ENCODE peak calls at places on chromosomes 16 and 17, in four cellular contexts. W, D, A and Z are unnamed samples.

GRCh38 chr17:45320349-45320930 is 3.6 kb upstream of the MAP3K14 start:
- DNase-seq in W (no peak), D (no peak), A (no peak), Z (no peak)

GRCh38 chr17:67059372-67059771 is 15.0 kb downstream of the CACNG1 start:
- DNase-seq in A (no peak), W (no peak), D (no peak), Z (no peak)

GRCh38 chr16:51707666-51708065 is 556.6 kb upstream of the SALL1 start:
- DNase-seq in A (no peak), D (no peak), W (no peak), Z (no peak)

GRCh38 chr16:912684-913613 is 57.8 kb downstream of the LMF1 start:
- DNase-seq in W (no peak), D (no peak), A (peak; percentile 83), Z (no peak)

GRCh38 chr17:78890111-78890897 is 12.7 kb downstream of the CEP295NL start:
- DNase-seq in W (no peak), A (no peak), D (no peak), Z (no peak)

GRCh38 chr17:56478836-56479447 is 114.6 kb upstream of the NOG start:
- DNase-seq in D (no peak), W (peak; percentile 12), A (peak; percentile 41), Z (peak; percentile 33)

GRCh38 chr17:61065263-61065773 is 334.3 kb upstream of the TBX2 start:
- DNase-seq in W (no peak), A (peak; percentile 86), D (no peak), Z (no peak)

GRCh38 chr17:72477529-72477928 is 356.7 kb downstream of the SOX9 start:
- DNase-seq in W (no peak), A (no peak), D (no peak), Z (no peak)

GRCh38 chr16:4648917-4649316 is 24.3 kb downstream of the MGRN1 start:
- DNase-seq in D (no peak), W (no peak), A (no peak), Z (no peak)

GRCh38 chr17:76018801-76019200 is 8.3 kb downstream of the EVPL start:
- DNase-seq in W (no peak), A (no peak), D (no peak), Z (no peak)

GRCh38 chr17:77884967-77885641 is 73.4 kb upstream of the TNRC6C start:
- DNase-seq in W (no peak), D (no peak), A (no peak), Z (no peak)

GRCh38 chr17:69331746-69332145 is 4.8 kb upstream of the ABCA5 start:
- DNase-seq in A (no peak), W (no peak), D (no peak), Z (no peak)

GRCh38 chr16:10684541-10685151 is 10.1 kb downstream of the TEKT5 start:
- DNase-seq in A (no peak), W (no peak), D (no peak), Z (no peak)

GRCh38 chr16:49275870-49276269 is 5.8 kb downstream of the CBLN1 start:
- DNase-seq in A (no peak), D (no peak), W (no peak), Z (no peak)

GRCh38 chr16:64370112-64370511 is 751.8 kb downstream of the CDH11 start:
- DNase-seq in D (no peak), W (no peak), A (no peak), Z (no peak)

GRCh38 chr17:40314557-40314953 is 5.6 kb downstream of the RARA start:
- DNase-seq in W (no peak), A (peak; percentile 78), D (no peak), Z (peak; percentile 4)

GRCh38 chr17:78502611-78503148 is 74.5 kb downstream of the DNAH17 start:
- DNase-seq in D (no peak), A (no peak), W (no peak), Z (no peak)

GRCh38 chr17:7436556-7437368 is 1.5 kb downstream of the TMEM102 start:
- DNase-seq in W (no peak), A (peak; percentile 30), D (no peak), Z (peak; percentile 89)

GRCh38 chr17:15351925-15352324 is 10.5 kb upstream of the TEKT3 start:
- DNase-seq in W (no peak), A (no peak), D (no peak), Z (no peak)

GRCh38 chr17:17304521-17304985 is 1.4 kb downstream of the NT5M start:
- DNase-seq in D (no peak), W (peak; percentile 26), A (no peak), Z (no peak)

GRCh38 chr16:85988723-85989313 is 89.9 kb downstream of the IRF8 start:
- DNase-seq in W (no peak), D (peak; percentile 84), A (no peak), Z (no peak)

GRCh38 chr16:79050063-79050462 is 550.5 kb downstream of the MAF start:
- DNase-seq in A (no peak), W (no peak), D (no peak), Z (no peak)

GRCh38 chr16:2333231-2333630 is 7.3 kb downstream of the ABCA3 start:
- DNase-seq in W (no peak), D (no peak), A (no peak), Z (no peak)

GRCh38 chr17:5127910-5128309 is 12.1 kb downstream of the USP6 start:
- DNase-seq in W (no peak), D (no peak), A (no peak), Z (no peak)

GRCh38 chr16:47392114-47392513 is 68.7 kb downstream of the ITFG1 start:
- DNase-seq in D (peak; percentile 40), A (peak; percentile 53), W (peak; percentile 10), Z (no peak)

GRCh38 chr17:28334666-28335200 is 539 bp downstream of the IFT20 start:
- DNase-seq in D (no peak), W (no peak), A (no peak), Z (no peak)

GRCh38 chr17:9409430-9409829 is 166.2 kb downstream of the STX8 start:
- DNase-seq in D (no peak), W (no peak), A (no peak), Z (no peak)

GRCh38 chr17:48795444-48796162 is 21.4 kb downstream of the TTLL6 start:
- DNase-seq in D (no peak), A (peak; percentile 95), W (no peak), Z (no peak)

DNA sequence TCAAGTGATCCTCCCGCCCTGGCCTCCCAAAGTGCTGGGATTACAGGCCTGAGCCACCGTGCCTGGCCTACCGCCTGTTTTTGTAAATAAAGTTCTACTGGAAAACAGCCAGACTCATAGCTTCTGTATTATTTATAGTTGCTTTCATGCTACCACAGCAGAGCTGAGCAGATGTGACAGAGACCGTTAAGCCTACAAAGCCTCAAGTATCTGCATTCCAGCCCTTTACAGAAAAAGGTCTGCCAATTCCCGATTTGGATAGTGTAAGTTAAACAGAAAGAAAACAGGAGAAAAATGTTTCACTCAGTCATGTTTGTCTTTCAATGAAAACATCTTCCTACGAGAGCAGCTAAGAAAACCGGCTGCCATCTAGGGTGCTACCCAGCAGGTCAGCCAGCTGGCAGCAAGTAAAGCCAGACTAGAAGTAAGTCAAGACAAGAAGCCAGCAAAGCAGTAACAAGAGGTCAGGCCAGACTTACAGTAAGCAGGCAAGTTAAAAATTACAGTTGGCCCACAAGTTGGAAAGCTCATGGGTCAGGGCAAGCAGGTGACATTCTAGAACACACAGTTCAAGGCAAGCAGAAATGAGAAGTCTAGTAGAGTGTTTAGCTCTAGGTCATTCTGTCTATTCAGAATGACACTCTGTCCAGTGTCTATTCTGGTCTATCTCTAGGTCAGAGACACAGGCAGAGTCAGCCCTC is 17.7 kb downstream of the NCBP3 start:
- DNase-seq in D (no peak), W (no peak), A (no peak), Z (no peak)
- TF ChIP-seq CBFB in D (no peak), W (no peak), A (no peak), Z (no peak)

GRCh38 chr16:16021988-16022682 is 72.7 kb downstream of the ABCC1 start:
- DNase-seq in A (peak; percentile 88), W (peak; percentile 95), D (no peak), Z (no peak)

GRCh38 chr16:16028311-16028999 is 79.0 kb downstream of the ABCC1 start:
- DNase-seq in D (no peak), A (no peak), W (no peak), Z (no peak)

GRCh38 chr16:16027728-16028310 is 78.4 kb downstream of the ABCC1 start:
- DNase-seq in W (no peak), D (no peak), A (no peak), Z (no peak)

GRCh38 chr16:16022683-16023064 is 73.3 kb downstream of the ABCC1 start:
- DNase-seq in A (no peak), D (no peak), W (peak; percentile 46), Z (no peak)

GRCh38 chr16:16025214-16025968 is 76.0 kb downstream of the ABCC1 start:
- DNase-seq in A (no peak), D (no peak), W (peak; percentile 24), Z (no peak)
- TF ChIP-seq CBFB in A (no peak), D (no peak), W (no peak), Z (no peak)

GRCh38 chr16:89902980-89903379 is 15.7 kb upstream of the MC1R start:
- DNase-seq in W (no peak), A (no peak), D (no peak), Z (no peak)

GRCh38 chr16:89898201-89898967 is 20.3 kb upstream of the MC1R start:
- DNase-seq in A (no peak), D (no peak), W (no peak), Z (no peak)

GRCh38 chr16:89897204-89897603 is 21.5 kb upstream of the MC1R start:
- DNase-seq in W (no peak), D (no peak), A (no peak), Z (no peak)

GRCh38 chr16:89900885-89901284 is 17.8 kb upstream of the MC1R start:
- DNase-seq in W (no peak), D (no peak), A (no peak), Z (no peak)

DNA sequence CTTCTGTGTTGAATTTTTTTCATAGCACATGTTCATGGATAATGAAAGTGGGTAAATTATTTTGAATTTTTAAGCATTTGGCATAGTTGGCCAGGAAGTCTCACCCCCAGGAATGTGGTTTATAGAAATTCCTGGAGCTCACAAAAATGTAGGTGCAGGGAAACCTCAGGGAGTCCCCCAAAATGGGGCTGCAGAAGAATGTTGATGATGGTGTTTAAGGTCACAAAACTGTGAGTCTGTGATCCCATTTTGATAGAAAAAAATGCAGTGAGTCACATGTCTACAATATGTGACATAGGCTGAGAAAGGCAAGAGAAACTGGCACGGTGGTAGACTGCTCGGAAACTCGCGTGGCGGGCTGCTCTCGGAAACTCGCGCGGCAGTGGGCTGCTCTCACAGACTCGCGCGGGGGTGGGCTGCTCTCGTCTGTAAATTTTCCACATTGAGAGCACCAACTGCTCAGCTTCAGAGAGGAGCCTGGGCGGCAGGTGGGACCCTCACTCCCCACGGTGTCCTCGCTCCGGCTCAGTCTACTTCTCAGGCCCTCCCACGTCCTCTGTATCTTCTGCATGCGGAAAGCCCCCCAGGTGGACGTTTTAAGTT is 18.7 kb upstream of the MC1R start:
- DNase-seq in A (no peak), D (no peak), W (no peak), Z (no peak)
- TF ChIP-seq CBFB in A (no peak), D (no peak), W (no peak), Z (no peak)

DNA sequence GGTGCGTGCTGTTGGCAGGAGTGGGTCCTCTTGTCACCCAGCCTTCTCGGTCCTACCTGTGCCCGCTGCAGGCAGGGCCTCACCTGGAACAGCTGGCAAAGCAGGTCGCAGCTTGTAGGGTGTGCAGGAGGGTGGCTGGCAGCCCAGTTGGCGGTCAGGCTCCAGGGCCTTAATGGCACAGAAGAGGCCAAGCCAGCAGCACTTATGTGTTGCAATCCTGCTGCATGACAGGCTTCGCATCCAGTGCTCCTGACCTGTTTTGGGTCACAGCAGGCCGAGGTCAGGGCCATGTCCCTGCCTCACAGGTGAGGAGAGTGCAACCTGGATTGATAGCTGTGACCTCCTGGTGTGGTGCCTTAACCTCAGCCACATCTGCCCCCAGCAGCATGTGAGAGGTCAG is 31.9 kb downstream of the ZC3H18 start:
- DNase-seq in W (no peak), D (no peak), A (no peak), Z (no peak)
- TF ChIP-seq CBFB in W (no peak), D (no peak), A (no peak), Z (no peak)